ENCODE peak calls at places on chromosomes 6 and 20, in five cellular contexts. One of them, this sample, is unnamed.

GRCh38 chr6:81838724-81839425 is 86.4 kb upstream of the TENT5A start:
- DNase-seq in SJSA1: no peak
- DNase-seq in PC-3: no peak
- DNase-seq in fibroblast of lung: no peak
- DNase-seq in heart left ventricle: no peak
- DNase-seq in this sample: no peak

GRCh38 chr6:296151-297122 is 4.2 kb downstream of the DUSP22 start:
- DNase-seq in PC-3: no peak
- DNase-seq in fibroblast of lung: no peak
- DNase-seq in SJSA1: no peak
- DNase-seq in heart left ventricle: peak; percentile 76
- DNase-seq in this sample: no peak

GRCh38 chr6:121356575-121356974 is 22.3 kb upstream of the TBC1D32 start:
- DNase-seq in heart left ventricle: no peak
- DNase-seq in PC-3: no peak
- DNase-seq in fibroblast of lung: no peak
- DNase-seq in SJSA1: no peak
- DNase-seq in this sample: no peak

GRCh38 chr20:17327185-17327780 is 100.4 kb downstream of the PCSK2 start:
- DNase-seq in SJSA1: no peak
- DNase-seq in fibroblast of lung: no peak
- DNase-seq in PC-3: no peak
- DNase-seq in heart left ventricle: no peak
- DNase-seq in this sample: no peak

GRCh38 chr6:161091972-161092701 is 100.6 kb downstream of the MAP3K4 start:
- DNase-seq in fibroblast of lung: peak; percentile 11
- DNase-seq in PC-3: peak; percentile 36
- DNase-seq in SJSA1: no peak
- DNase-seq in heart left ventricle: no peak
- DNase-seq in this sample: no peak

GRCh38 chr6:134316733-134317431 is 1.0 kb downstream of the SGK1 start:
- DNase-seq in PC-3: no peak
- DNase-seq in heart left ventricle: no peak
- DNase-seq in fibroblast of lung: no peak
- DNase-seq in SJSA1: no peak
- DNase-seq in this sample: no peak

GRCh38 chr6:150876598-150876997 is 11.1 kb downstream of the MTHFD1L start:
- DNase-seq in SJSA1: no peak
- DNase-seq in fibroblast of lung: peak; percentile 59
- DNase-seq in heart left ventricle: no peak
- DNase-seq in PC-3: no peak
- DNase-seq in this sample: peak; percentile 27

GRCh38 chr6:111841822-111842221 is 31.4 kb downstream of the FYN start:
- DNase-seq in PC-3: no peak
- DNase-seq in heart left ventricle: no peak
- DNase-seq in SJSA1: peak; percentile 83
- DNase-seq in fibroblast of lung: peak; percentile 65
- DNase-seq in this sample: peak; percentile 82

GRCh38 chr20:41118632-41119031 is 18.7 kb upstream of the PLCG1 start:
- DNase-seq in heart left ventricle: no peak
- DNase-seq in PC-3: peak; percentile 87
- DNase-seq in SJSA1: no peak
- DNase-seq in fibroblast of lung: peak; percentile 49
- DNase-seq in this sample: no peak

GRCh38 chr20:51305316-51306052 is 237.0 kb downstream of the NFATC2 start:
- DNase-seq in PC-3: no peak
- DNase-seq in heart left ventricle: no peak
- DNase-seq in SJSA1: no peak
- DNase-seq in fibroblast of lung: no peak
- DNase-seq in this sample: no peak

GRCh38 chr6:12751694-12752304 is 35.2 kb downstream of the PHACTR1 start:
- DNase-seq in fibroblast of lung: peak; percentile 32
- DNase-seq in PC-3: peak; percentile 62
- DNase-seq in SJSA1: peak; percentile 12
- DNase-seq in heart left ventricle: peak; percentile 66
- DNase-seq in this sample: peak; percentile 72

GRCh38 chr6:158072083-158072721 is 90.5 kb downstream of the SYNJ2 start:
- DNase-seq in heart left ventricle: peak; percentile 83
- DNase-seq in fibroblast of lung: peak; percentile 81
- DNase-seq in SJSA1: peak; percentile 68
- DNase-seq in PC-3: peak; percentile 61
- DNase-seq in this sample: peak; percentile 75

GRCh38 chr20:42901689-42902518 is 287.8 kb downstream of the PTPRT start:
- DNase-seq in PC-3: no peak
- DNase-seq in SJSA1: no peak
- DNase-seq in fibroblast of lung: no peak
- DNase-seq in heart left ventricle: peak; percentile 66
- DNase-seq in this sample: no peak

GRCh38 chr6:63673692-63674091 is 38.1 kb downstream of the PHF3 start:
- DNase-seq in PC-3: no peak
- DNase-seq in fibroblast of lung: no peak
- DNase-seq in heart left ventricle: no peak
- DNase-seq in SJSA1: no peak
- DNase-seq in this sample: no peak

GRCh38 chr6:63676412-63677114 is 41.0 kb downstream of the PHF3 start:
- DNase-seq in SJSA1: no peak
- DNase-seq in PC-3: no peak
- DNase-seq in fibroblast of lung: no peak
- DNase-seq in heart left ventricle: no peak
- DNase-seq in this sample: peak; percentile 14

GRCh38 chr6:63672582-63673129 is 37.1 kb downstream of the PHF3 start:
- DNase-seq in heart left ventricle: no peak
- DNase-seq in PC-3: no peak
- DNase-seq in fibroblast of lung: no peak
- DNase-seq in SJSA1: no peak
- DNase-seq in this sample: no peak

GRCh38 chr6:63675138-63675537 is 39.5 kb downstream of the PHF3 start:
- DNase-seq in PC-3: no peak
- DNase-seq in SJSA1: no peak
- DNase-seq in fibroblast of lung: no peak
- DNase-seq in heart left ventricle: no peak
- DNase-seq in this sample: no peak

DNA sequence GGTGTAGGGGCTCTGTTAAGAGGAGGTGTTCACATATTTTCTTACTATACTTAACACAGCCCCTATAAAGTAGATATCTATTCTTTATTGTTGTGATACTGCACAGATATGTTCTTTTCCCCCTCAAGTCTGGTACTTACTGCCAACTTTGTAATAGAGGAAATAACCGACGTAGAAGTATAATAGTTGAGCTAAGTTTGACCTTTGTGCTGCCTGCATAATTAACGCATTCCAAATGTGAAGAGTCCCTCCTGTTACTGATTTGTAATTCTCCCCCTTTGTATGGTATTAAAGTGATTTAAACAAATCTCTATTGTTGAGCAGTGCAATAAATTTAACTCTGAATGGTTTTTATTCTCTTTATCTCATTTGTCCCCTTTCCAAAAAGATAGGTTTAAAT is 39.0 kb downstream of the PHF3 start:
- DNase-seq in SJSA1: no peak
- DNase-seq in fibroblast of lung: no peak
- DNase-seq in PC-3: no peak
- DNase-seq in heart left ventricle: no peak
- DNase-seq in this sample: no peak
- H3K27ac ChIP-seq in SJSA1: no peak overlapping the region
- H3K27ac ChIP-seq in fibroblast of lung: no peak overlapping the region
- H3K27ac ChIP-seq in PC-3: no peak overlapping the region
- H3K27ac ChIP-seq in heart left ventricle: no peak overlapping the region
- H3K27ac ChIP-seq in this sample: no peak overlapping the region

GRCh38 chr6:139364302-139364981 is 10.0 kb downstream of the CITED2 start:
- DNase-seq in fibroblast of lung: peak; percentile 77
- DNase-seq in PC-3: peak; percentile 64
- DNase-seq in SJSA1: peak; percentile 43
- DNase-seq in heart left ventricle: no peak
- DNase-seq in this sample: peak; percentile 67
- H3K27ac ChIP-seq in fibroblast of lung: no peak overlapping the region
- H3K27ac ChIP-seq in PC-3: no peak overlapping the region
- H3K27ac ChIP-seq in SJSA1: no peak overlapping the region
- H3K27ac ChIP-seq in heart left ventricle: no peak overlapping the region
- H3K27ac ChIP-seq in this sample: no peak overlapping the region

GRCh38 chr20:19777981-19778380 is 19.9 kb downstream of the RIN2 start:
- DNase-seq in SJSA1: no peak
- DNase-seq in fibroblast of lung: no peak
- DNase-seq in heart left ventricle: no peak
- DNase-seq in PC-3: no peak
- DNase-seq in this sample: no peak
- H3K27ac ChIP-seq in SJSA1: peak overlapping the region; percentile 3
- H3K27ac ChIP-seq in fibroblast of lung: no peak overlapping the region
- H3K27ac ChIP-seq in heart left ventricle: peak overlapping the region; percentile 78
- H3K27ac ChIP-seq in PC-3: no peak overlapping the region
- H3K27ac ChIP-seq in this sample: no peak overlapping the region

DNA sequence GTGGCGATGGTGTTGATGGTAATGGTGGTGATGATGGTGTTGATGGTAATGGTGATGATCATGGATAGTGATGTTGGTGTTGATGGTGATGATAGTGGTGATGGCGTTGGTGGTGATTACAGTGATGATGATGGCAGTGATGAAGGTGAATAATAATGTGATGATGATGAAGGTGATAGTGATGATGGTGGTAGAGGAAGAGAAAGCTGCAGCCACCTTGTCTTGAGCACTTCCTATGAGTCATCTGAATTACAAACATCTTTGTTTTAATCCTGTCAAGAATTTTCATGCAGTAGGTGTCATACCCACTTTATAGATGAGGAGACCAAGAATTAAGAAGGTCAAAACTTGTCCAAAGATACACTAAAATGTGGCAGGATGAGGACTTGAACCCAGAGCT is 242.4 kb downstream of the TAF4 start:
- DNase-seq in SJSA1: no peak
- DNase-seq in fibroblast of lung: no peak
- DNase-seq in heart left ventricle: no peak
- DNase-seq in PC-3: no peak
- DNase-seq in this sample: no peak
- H3K27ac ChIP-seq in SJSA1: no peak overlapping the region
- H3K27ac ChIP-seq in fibroblast of lung: no peak overlapping the region
- H3K27ac ChIP-seq in heart left ventricle: no peak overlapping the region
- H3K27ac ChIP-seq in PC-3: no peak overlapping the region
- H3K27ac ChIP-seq in this sample: no peak overlapping the region

GRCh38 chr6:122695188-122695587 is 84.3 kb upstream of the FABP7 start:
- DNase-seq in fibroblast of lung: no peak
- DNase-seq in SJSA1: no peak
- DNase-seq in heart left ventricle: no peak
- DNase-seq in PC-3: no peak
- DNase-seq in this sample: no peak
- H3K27ac ChIP-seq in fibroblast of lung: no peak overlapping the region
- H3K27ac ChIP-seq in SJSA1: no peak overlapping the region
- H3K27ac ChIP-seq in heart left ventricle: no peak overlapping the region
- H3K27ac ChIP-seq in PC-3: peak overlapping the region; percentile 99
- H3K27ac ChIP-seq in this sample: no peak overlapping the region

GRCh38 chr6:72182337-72183246 is 296.2 kb downstream of the RIMS1 start:
- DNase-seq in heart left ventricle: no peak
- DNase-seq in fibroblast of lung: peak; percentile 18
- DNase-seq in PC-3: peak; percentile 66
- DNase-seq in SJSA1: peak; percentile 24
- DNase-seq in this sample: peak; percentile 37
- H3K27ac ChIP-seq in heart left ventricle: no peak overlapping the region
- H3K27ac ChIP-seq in fibroblast of lung: no peak overlapping the region
- H3K27ac ChIP-seq in PC-3: no peak overlapping the region
- H3K27ac ChIP-seq in SJSA1: no peak overlapping the region
- H3K27ac ChIP-seq in this sample: no peak overlapping the region